ENCODE peak calls at places on chromosomes 7 and 10, in six cellular contexts. T, Z, Q, D, N and Y are unnamed samples.

GRCh38 chr10:74544106-74544505 is 282.3 kb upstream of the KAT6B start:
- DNase-seq in T (no peak), Z (no peak), Q (no peak), D (peak), N (no peak), Y (no peak)

GRCh38 chr10:61923210-61924024 is 21.9 kb downstream of the ARID5B start:
- DNase-seq in T (no peak), Z (no peak), Q (no peak), D (peak), N (no peak), Y (no peak)

GRCh38 chr7:81624650-81625310 is 145.1 kb downstream of the HGF start:
- DNase-seq in T (no peak), Z (no peak), Q (no peak), D (no peak), N (peak), Y (no peak)

GRCh38 chr7:51220226-51220625 is 96.4 kb downstream of the COBL start:
- DNase-seq in T (no peak), Z (no peak), Q (no peak), D (no peak), N (no peak), Y (no peak)

GRCh38 chr7:12158334-12159060 is 52.6 kb upstream of the TMEM106B start:
- DNase-seq in T (no peak), Z (no peak), Q (no peak), D (no peak), N (no peak), Y (no peak)

GRCh38 chr10:119241066-119241465 is 33.7 kb downstream of the GRK5 start:
- DNase-seq in T (no peak), Z (no peak), Q (no peak), D (no peak), N (no peak), Y (no peak)

GRCh38 chr7:70710011-70710480 is 421.9 kb upstream of the GALNT17 start:
- DNase-seq in T (no peak), Z (no peak), Q (no peak), D (peak), N (no peak), Y (no peak)

GRCh38 chr10:43123361-43124093 is 14.7 kb upstream of the CSGALNACT2 start:
- DNase-seq in T (no peak), Z (no peak), Q (no peak), D (no peak), N (no peak), Y (no peak)

GRCh38 chr7:130473289-130473688 is 18.6 kb upstream of the MEST start:
- DNase-seq in T (no peak), Z (peak), Q (no peak), D (no peak), N (no peak), Y (no peak)

GRCh38 chr7:42478717-42479116 is 241.7 kb upstream of the GLI3 start:
- DNase-seq in T (no peak), Z (no peak), Q (no peak), D (no peak), N (no peak), Y (no peak)

GRCh38 chr10:92074126-92074887 is 150.7 kb downstream of the BTAF1 start:
- DNase-seq in T (no peak), Z (no peak), Q (no peak), D (no peak), N (no peak), Y (no peak)

GRCh38 chr10:29658984-29659769 is 24.4 kb upstream of the SVIL start:
- DNase-seq in T (peak), Z (no peak), Q (peak), D (peak), N (peak), Y (peak)

GRCh38 chr7:18566829-18567228 is 71.3 kb downstream of the HDAC9 start:
- DNase-seq in T (no peak), Z (no peak), Q (no peak), D (no peak), N (no peak), Y (no peak)

GRCh38 chr10:49186613-49187012 is 1.6 kb downstream of the TMEM273 start:
- DNase-seq in T (no peak), Z (no peak), Q (no peak), D (no peak), N (no peak), Y (no peak)

GRCh38 chr10:128247576-128247975 is 121.4 kb upstream of the MKI67 start:
- DNase-seq in T (no peak), Z (no peak), Q (no peak), D (no peak), N (no peak), Y (no peak)

GRCh38 chr10:82288461-82288881 is 413.5 kb downstream of the NRG3 start:
- DNase-seq in T (no peak), Z (no peak), Q (no peak), D (no peak), N (no peak), Y (no peak)

GRCh38 chr10:102819054-102819453 is 18.2 kb downstream of the CYP17A1 start:
- DNase-seq in T (no peak), Z (no peak), Q (no peak), D (no peak), N (no peak), Y (no peak)

GRCh38 chr7:154960063-154960790 is 42.7 kb downstream of the PAXIP1 start:
- DNase-seq in T (no peak), Z (peak), Q (no peak), D (peak), N (no peak), Y (no peak)